ENCODE peak calls at places on chromosomes 4 and X, in eight cellular contexts. One of them, this sample, is unnamed.

GRCh38 chr4:73520821-73521220 is 39.3 kb downstream of the AFM start:
- DNase-seq in hepatocyte: peak; percentile 12
- DNase-seq in body of pancreas: no peak
- DNase-seq in CD8-positive, alpha-beta T cell: no peak
- DNase-seq in suprapubic skin: no peak
- DNase-seq in cardiac muscle cell: no peak
- DNase-seq in GM12878: no peak
- DNase-seq in fibroblast of lung: peak; percentile 88
- DNase-seq in this sample: no peak

GRCh38 chr4:40980318-40980883 is 230.6 kb downstream of the NSUN7 start:
- DNase-seq in body of pancreas: no peak
- DNase-seq in fibroblast of lung: no peak
- DNase-seq in CD8-positive, alpha-beta T cell: no peak
- DNase-seq in cardiac muscle cell: peak; percentile 13
- DNase-seq in hepatocyte: no peak
- DNase-seq in suprapubic skin: no peak
- DNase-seq in GM12878: no peak
- DNase-seq in this sample: no peak

GRCh38 chr4:139515531-139515958 is 40.5 kb downstream of the SETD7 start:
- DNase-seq in CD8-positive, alpha-beta T cell: no peak
- DNase-seq in GM12878: no peak
- DNase-seq in suprapubic skin: no peak
- DNase-seq in fibroblast of lung: no peak
- DNase-seq in hepatocyte: no peak
- DNase-seq in body of pancreas: no peak
- DNase-seq in cardiac muscle cell: no peak
- DNase-seq in this sample: no peak

GRCh38 chr4:38190717-38191178 is 230.6 kb downstream of the PTTG2 start:
- DNase-seq in body of pancreas: no peak
- DNase-seq in CD8-positive, alpha-beta T cell: no peak
- DNase-seq in fibroblast of lung: peak; percentile 90
- DNase-seq in cardiac muscle cell: peak; percentile 51
- DNase-seq in GM12878: no peak
- DNase-seq in suprapubic skin: no peak
- DNase-seq in hepatocyte: no peak
- DNase-seq in this sample: no peak

GRCh38 chrX:132956421-132957210 is 1.8 kb downstream of the HS6ST2 start:
- DNase-seq in body of pancreas: no peak
- DNase-seq in CD8-positive, alpha-beta T cell: no peak
- DNase-seq in GM12878: no peak
- DNase-seq in suprapubic skin: no peak
- DNase-seq in fibroblast of lung: no peak
- DNase-seq in hepatocyte: peak; percentile 15
- DNase-seq in cardiac muscle cell: peak; percentile 41
- DNase-seq in this sample: no peak

GRCh38 chr4:139368990-139369389 is 66.7 kb upstream of the NDUFC1 start:
- DNase-seq in GM12878: no peak
- DNase-seq in CD8-positive, alpha-beta T cell: no peak
- DNase-seq in body of pancreas: no peak
- DNase-seq in hepatocyte: no peak
- DNase-seq in fibroblast of lung: no peak
- DNase-seq in cardiac muscle cell: no peak
- DNase-seq in suprapubic skin: no peak
- DNase-seq in this sample: no peak

GRCh38 chr4:14431155-14432134 is 570.8 kb upstream of the CPEB2 start:
- DNase-seq in body of pancreas: no peak
- DNase-seq in suprapubic skin: no peak
- DNase-seq in CD8-positive, alpha-beta T cell: no peak
- DNase-seq in hepatocyte: no peak
- DNase-seq in fibroblast of lung: no peak
- DNase-seq in cardiac muscle cell: peak; percentile 46
- DNase-seq in GM12878: no peak
- DNase-seq in this sample: no peak

GRCh38 chrX:49761481-49761880 is 65.7 kb upstream of the PAGE1 start:
- DNase-seq in fibroblast of lung: peak; percentile 7
- DNase-seq in GM12878: no peak
- DNase-seq in CD8-positive, alpha-beta T cell: no peak
- DNase-seq in body of pancreas: no peak
- DNase-seq in suprapubic skin: no peak
- DNase-seq in cardiac muscle cell: peak; percentile 26
- DNase-seq in hepatocyte: peak; percentile 31
- DNase-seq in this sample: peak; percentile 6

GRCh38 chrX:1239681-1240142 is 27.3 kb upstream of the CRLF2 start:
- DNase-seq in GM12878: peak; percentile 68
- DNase-seq in suprapubic skin: peak; percentile 84
- DNase-seq in cardiac muscle cell: no peak
- DNase-seq in fibroblast of lung: no peak
- DNase-seq in body of pancreas: peak; percentile 82
- DNase-seq in CD8-positive, alpha-beta T cell: no peak
- DNase-seq in hepatocyte: no peak
- DNase-seq in this sample: no peak

GRCh38 chrX:445727-446126 is 59.0 kb upstream of the PPP2R3B start:
- DNase-seq in fibroblast of lung: no peak
- DNase-seq in suprapubic skin: no peak
- DNase-seq in GM12878: no peak
- DNase-seq in hepatocyte: no peak
- DNase-seq in body of pancreas: no peak
- DNase-seq in cardiac muscle cell: no peak
- DNase-seq in CD8-positive, alpha-beta T cell: no peak
- DNase-seq in this sample: no peak

GRCh38 chr4:96352051-96352517 is 512.2 kb downstream of the PDHA2 start:
- DNase-seq in fibroblast of lung: peak; percentile 23
- DNase-seq in GM12878: no peak
- DNase-seq in hepatocyte: peak; percentile 13
- DNase-seq in suprapubic skin: no peak
- DNase-seq in body of pancreas: no peak
- DNase-seq in CD8-positive, alpha-beta T cell: no peak
- DNase-seq in cardiac muscle cell: peak; percentile 36
- DNase-seq in this sample: no peak

GRCh38 chrX:110569506-110569905 is 210.9 kb downstream of the RTL9 start:
- DNase-seq in fibroblast of lung: no peak
- DNase-seq in cardiac muscle cell: no peak
- DNase-seq in GM12878: no peak
- DNase-seq in hepatocyte: no peak
- DNase-seq in suprapubic skin: no peak
- DNase-seq in body of pancreas: no peak
- DNase-seq in CD8-positive, alpha-beta T cell: no peak
- DNase-seq in this sample: no peak

GRCh38 chrX:111519215-111519614 is 7.8 kb downstream of the SERTM2 start:
- DNase-seq in fibroblast of lung: peak; percentile 9
- DNase-seq in CD8-positive, alpha-beta T cell: no peak
- DNase-seq in suprapubic skin: no peak
- DNase-seq in GM12878: no peak
- DNase-seq in hepatocyte: peak; percentile 73
- DNase-seq in body of pancreas: no peak
- DNase-seq in cardiac muscle cell: peak; percentile 30
- DNase-seq in this sample: no peak

GRCh38 chrX:10404435-10404834 is 215.9 kb downstream of the MID1 start:
- DNase-seq in CD8-positive, alpha-beta T cell: no peak
- DNase-seq in body of pancreas: no peak
- DNase-seq in hepatocyte: no peak
- DNase-seq in fibroblast of lung: peak; percentile 59
- DNase-seq in cardiac muscle cell: no peak
- DNase-seq in suprapubic skin: no peak
- DNase-seq in GM12878: no peak
- DNase-seq in this sample: no peak

DNA sequence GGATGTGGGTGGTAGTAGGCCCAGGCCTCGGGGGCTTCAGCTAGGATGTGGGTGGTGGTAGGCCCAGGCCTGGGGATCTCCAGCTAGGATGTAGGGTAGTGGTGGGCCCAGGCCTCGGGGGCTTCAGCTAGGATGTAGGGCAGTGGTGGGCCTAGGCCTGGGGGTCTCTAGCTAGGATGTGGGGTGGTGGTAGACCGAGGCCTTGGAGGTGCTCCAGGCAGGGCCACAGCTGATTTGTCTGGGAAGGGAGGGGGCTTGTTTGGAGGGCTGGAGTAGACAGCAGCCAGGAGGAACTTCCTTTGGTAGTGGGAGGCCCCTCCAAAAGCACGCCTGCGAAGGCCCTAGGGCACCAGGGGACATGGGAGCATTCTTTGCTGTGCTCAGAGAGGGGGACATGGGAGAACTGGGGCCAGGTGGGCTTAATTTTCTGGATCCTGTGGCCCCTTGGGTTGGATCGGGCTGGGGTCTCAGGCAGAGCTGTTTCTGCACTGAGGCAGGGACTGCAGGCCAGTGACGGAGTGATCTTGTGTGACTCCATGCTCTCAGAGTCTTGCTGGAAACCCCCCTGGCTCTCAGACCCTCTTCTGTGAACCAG is 3.3 kb upstream of the SPON2 start:
- DNase-seq in suprapubic skin: no peak
- DNase-seq in body of pancreas: no peak
- DNase-seq in CD8-positive, alpha-beta T cell: no peak
- DNase-seq in fibroblast of lung: no peak
- DNase-seq in cardiac muscle cell: no peak
- DNase-seq in GM12878: no peak
- DNase-seq in hepatocyte: no peak
- DNase-seq in this sample: no peak
- H3K4me1 ChIP-seq in suprapubic skin: peaks cover 58% of the 10 kb centered on the region
- H3K4me1 ChIP-seq in body of pancreas: peaks cover 23% of the 10 kb centered on the region
- H3K4me1 ChIP-seq in CD8-positive, alpha-beta T cell: peaks cover 23% of the 10 kb centered on the region
- H3K4me1 ChIP-seq in fibroblast of lung: peaks cover 7% of the 10 kb centered on the region
- H3K4me1 ChIP-seq in cardiac muscle cell: no peaks in the 10 kb centered on the region
- H3K4me1 ChIP-seq in GM12878: peaks cover 3% of the 10 kb centered on the region
- H3K4me1 ChIP-seq in hepatocyte: peaks cover 30% of the 10 kb centered on the region
- H3K4me1 ChIP-seq in this sample: peaks cover 38% of the 10 kb centered on the region

GRCh38 chr4:20443406-20443805 is 191.7 kb downstream of the SLIT2 start:
- DNase-seq in hepatocyte: no peak
- DNase-seq in body of pancreas: no peak
- DNase-seq in suprapubic skin: no peak
- DNase-seq in fibroblast of lung: no peak
- DNase-seq in cardiac muscle cell: no peak
- DNase-seq in GM12878: no peak
- DNase-seq in CD8-positive, alpha-beta T cell: no peak
- DNase-seq in this sample: no peak
- H3K27me3 ChIP-seq in hepatocyte: no peaks in the 10 kb centered on the region
- H3K27me3 ChIP-seq in body of pancreas: no peaks in the 10 kb centered on the region
- H3K27me3 ChIP-seq in suprapubic skin: no peaks in the 10 kb centered on the region
- H3K27me3 ChIP-seq in fibroblast of lung: no peaks in the 10 kb centered on the region
- H3K27me3 ChIP-seq in cardiac muscle cell: no peaks in the 10 kb centered on the region
- H3K27me3 ChIP-seq in GM12878: no peaks in the 10 kb centered on the region
- H3K27me3 ChIP-seq in CD8-positive, alpha-beta T cell: no peaks in the 10 kb centered on the region
- H3K27me3 ChIP-seq in this sample: no peaks in the 10 kb centered on the region

GRCh38 chrX:68998716-68999115 is 166.5 kb downstream of the PJA1 start:
- DNase-seq in cardiac muscle cell: no peak
- DNase-seq in CD8-positive, alpha-beta T cell: no peak
- DNase-seq in hepatocyte: no peak
- DNase-seq in suprapubic skin: no peak
- DNase-seq in fibroblast of lung: no peak
- DNase-seq in GM12878: no peak
- DNase-seq in body of pancreas: no peak
- DNase-seq in this sample: no peak

GRCh38 chrX:68999351-68999750 is 165.9 kb downstream of the PJA1 start:
- DNase-seq in CD8-positive, alpha-beta T cell: no peak
- DNase-seq in GM12878: no peak
- DNase-seq in suprapubic skin: no peak
- DNase-seq in fibroblast of lung: no peak
- DNase-seq in cardiac muscle cell: no peak
- DNase-seq in body of pancreas: no peak
- DNase-seq in hepatocyte: no peak
- DNase-seq in this sample: no peak

GRCh38 chrX:68995780-68996551 is 167.1 kb downstream of the EFNB1 start:
- DNase-seq in body of pancreas: peak; percentile 26
- DNase-seq in hepatocyte: peak; percentile 62
- DNase-seq in fibroblast of lung: peak; percentile 88
- DNase-seq in CD8-positive, alpha-beta T cell: no peak
- DNase-seq in suprapubic skin: no peak
- DNase-seq in cardiac muscle cell: peak; percentile 42
- DNase-seq in GM12878: no peak
- DNase-seq in this sample: no peak

GRCh38 chrX:68997461-68997860 is 167.8 kb downstream of the PJA1 start:
- DNase-seq in cardiac muscle cell: no peak
- DNase-seq in suprapubic skin: no peak
- DNase-seq in body of pancreas: no peak
- DNase-seq in fibroblast of lung: no peak
- DNase-seq in GM12878: no peak
- DNase-seq in CD8-positive, alpha-beta T cell: no peak
- DNase-seq in hepatocyte: no peak
- DNase-seq in this sample: no peak

DNA sequence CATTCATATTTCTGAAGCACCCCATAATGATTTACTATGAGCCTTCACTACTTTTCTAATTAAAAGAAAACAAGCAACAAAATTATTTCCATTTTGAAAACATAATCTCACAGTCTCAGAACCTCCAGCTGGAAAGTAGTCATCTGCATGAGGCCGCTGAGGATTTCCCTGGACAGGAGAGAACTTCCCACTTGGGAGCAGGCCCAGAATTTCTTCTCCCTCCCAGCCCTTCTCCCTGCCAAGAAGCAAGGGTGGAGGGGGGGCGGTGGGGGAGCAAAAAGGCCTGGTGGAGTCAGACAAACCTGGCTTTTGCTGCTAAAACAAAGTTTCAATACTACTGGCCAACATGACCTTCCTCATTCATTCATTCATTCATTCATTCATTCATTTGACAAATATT is 167.3 kb downstream of the PJA1 start:
- DNase-seq in GM12878: no peak
- DNase-seq in fibroblast of lung: peak; percentile 88
- DNase-seq in hepatocyte: peak; percentile 38
- DNase-seq in cardiac muscle cell: no peak
- DNase-seq in CD8-positive, alpha-beta T cell: no peak
- DNase-seq in suprapubic skin: no peak
- DNase-seq in body of pancreas: peak; percentile 45
- DNase-seq in this sample: no peak
- H3K4me1 ChIP-seq in GM12878: no peaks in the 10 kb centered on the region
- H3K4me1 ChIP-seq in fibroblast of lung: peaks cover 10% of the 10 kb centered on the region
- H3K4me1 ChIP-seq in hepatocyte: peaks cover 13% of the 10 kb centered on the region
- H3K4me1 ChIP-seq in cardiac muscle cell: peaks cover 6% of the 10 kb centered on the region
- H3K4me1 ChIP-seq in CD8-positive, alpha-beta T cell: no peaks in the 10 kb centered on the region
- H3K4me1 ChIP-seq in suprapubic skin: peaks cover 32% of the 10 kb centered on the region
- H3K4me1 ChIP-seq in body of pancreas: peaks cover 7% of the 10 kb centered on the region
- H3K4me1 ChIP-seq in this sample: no peaks in the 10 kb centered on the region

GRCh38 chrX:29297171-29297800 is 710.0 kb downstream of the IL1RAPL1 start:
- DNase-seq in GM12878: no peak
- DNase-seq in CD8-positive, alpha-beta T cell: no peak
- DNase-seq in fibroblast of lung: peak; percentile 57
- DNase-seq in suprapubic skin: no peak
- DNase-seq in body of pancreas: no peak
- DNase-seq in hepatocyte: no peak
- DNase-seq in cardiac muscle cell: no peak
- DNase-seq in this sample: no peak

GRCh38 chrX:29295987-29296680 is 708.9 kb downstream of the IL1RAPL1 start:
- DNase-seq in fibroblast of lung: peak; percentile 57
- DNase-seq in cardiac muscle cell: no peak
- DNase-seq in CD8-positive, alpha-beta T cell: no peak
- DNase-seq in hepatocyte: no peak
- DNase-seq in GM12878: no peak
- DNase-seq in body of pancreas: no peak
- DNase-seq in suprapubic skin: no peak
- DNase-seq in this sample: no peak

GRCh38 chrX:29299689-29300088 is 712.4 kb downstream of the IL1RAPL1 start:
- DNase-seq in cardiac muscle cell: no peak
- DNase-seq in GM12878: no peak
- DNase-seq in body of pancreas: no peak
- DNase-seq in suprapubic skin: no peak
- DNase-seq in fibroblast of lung: peak; percentile 20
- DNase-seq in hepatocyte: no peak
- DNase-seq in CD8-positive, alpha-beta T cell: no peak
- DNase-seq in this sample: no peak
- H3K27me3 ChIP-seq in cardiac muscle cell: no peaks in the 10 kb centered on the region
- H3K27me3 ChIP-seq in GM12878: no peaks in the 10 kb centered on the region
- H3K27me3 ChIP-seq in body of pancreas: no peaks in the 10 kb centered on the region
- H3K27me3 ChIP-seq in suprapubic skin: no peaks in the 10 kb centered on the region
- H3K27me3 ChIP-seq in fibroblast of lung: no peaks in the 10 kb centered on the region
- H3K27me3 ChIP-seq in hepatocyte: no peaks in the 10 kb centered on the region
- H3K27me3 ChIP-seq in CD8-positive, alpha-beta T cell: no peaks in the 10 kb centered on the region
- H3K27me3 ChIP-seq in this sample: no peaks in the 10 kb centered on the region

GRCh38 chr4:36824682-36825081 is 419.9 kb upstream of the NWD2 start:
- DNase-seq in suprapubic skin: no peak
- DNase-seq in fibroblast of lung: no peak
- DNase-seq in cardiac muscle cell: no peak
- DNase-seq in GM12878: no peak
- DNase-seq in hepatocyte: no peak
- DNase-seq in CD8-positive, alpha-beta T cell: no peak
- DNase-seq in body of pancreas: no peak
- DNase-seq in this sample: no peak
- H3K4me1 ChIP-seq in suprapubic skin: no peaks in the 10 kb centered on the region
- H3K4me1 ChIP-seq in fibroblast of lung: no peaks in the 10 kb centered on the region
- H3K4me1 ChIP-seq in cardiac muscle cell: no peaks in the 10 kb centered on the region
- H3K4me1 ChIP-seq in GM12878: no peaks in the 10 kb centered on the region
- H3K4me1 ChIP-seq in hepatocyte: no peaks in the 10 kb centered on the region
- H3K4me1 ChIP-seq in CD8-positive, alpha-beta T cell: no peaks in the 10 kb centered on the region
- H3K4me1 ChIP-seq in body of pancreas: no peaks in the 10 kb centered on the region
- H3K4me1 ChIP-seq in this sample: no peaks in the 10 kb centered on the region